ENCODE peak calls at places on chromosomes 7 and 10, in four cellular contexts. One of them, this sample, is unnamed.

GRCh38 chr10:68957284-68957615 is 1.3 kb downstream of the DDX21 start:
- DNase-seq in GM10248: no peak
- DNase-seq in hepatocyte: no peak
- DNase-seq in A549: no peak
- DNase-seq in this sample: no peak

GRCh38 chr10:76117949-76118348 is 686.5 kb downstream of the LRMDA start:
- DNase-seq in GM10248: no peak
- DNase-seq in hepatocyte: no peak
- DNase-seq in A549: no peak
- DNase-seq in this sample: no peak

GRCh38 chr10:3486346-3487065 is 298.5 kb downstream of the KLF6 start:
- DNase-seq in GM10248: no peak
- DNase-seq in hepatocyte: peak
- DNase-seq in A549: peak
- DNase-seq in this sample: no peak

GRCh38 chr10:121375201-121375600 is 223.0 kb downstream of the FGFR2 start:
- DNase-seq in GM10248: no peak
- DNase-seq in hepatocyte: no peak
- DNase-seq in A549: no peak
- DNase-seq in this sample: no peak

GRCh38 chr10:91587710-91588638 is 44.9 kb downstream of the PPP1R3C start:
- DNase-seq in GM10248: no peak
- DNase-seq in hepatocyte: peak
- DNase-seq in A549: peak
- DNase-seq in this sample: no peak

GRCh38 chr7:2019693-2020511 is 212.8 kb downstream of the MAD1L1 start:
- DNase-seq in GM10248: peak
- DNase-seq in hepatocyte: peak
- DNase-seq in A549: no peak
- DNase-seq in this sample: peak

GRCh38 chr7:130793855-130794618 is 60.0 kb upstream of the KLF14 start:
- DNase-seq in GM10248: no peak
- DNase-seq in hepatocyte: no peak
- DNase-seq in A549: peak
- DNase-seq in this sample: no peak

GRCh38 chr7:103880201-103880600 is 109.3 kb downstream of the RELN start:
- DNase-seq in GM10248: no peak
- DNase-seq in hepatocyte: no peak
- DNase-seq in A549: no peak
- DNase-seq in this sample: no peak

GRCh38 chr7:125370502-125370901 is 440.9 kb upstream of the POT1 start:
- DNase-seq in GM10248: no peak
- DNase-seq in hepatocyte: no peak
- DNase-seq in A549: no peak
- DNase-seq in this sample: no peak

GRCh38 chr7:149874644-149875028 is 867 bp downstream of the ATP6V0E2 start:
- DNase-seq in GM10248: no peak
- DNase-seq in hepatocyte: no peak
- DNase-seq in A549: no peak
- DNase-seq in this sample: no peak

GRCh38 chr7:81415181-81415580 is 354.7 kb downstream of the HGF start:
- DNase-seq in GM10248: no peak
- DNase-seq in hepatocyte: no peak
- DNase-seq in A549: no peak
- DNase-seq in this sample: no peak

GRCh38 chr7:141598408-141598807 is 47.2 kb downstream of the AGK start:
- DNase-seq in GM10248: no peak
- DNase-seq in hepatocyte: no peak
- DNase-seq in A549: no peak
- DNase-seq in this sample: no peak

DNA sequence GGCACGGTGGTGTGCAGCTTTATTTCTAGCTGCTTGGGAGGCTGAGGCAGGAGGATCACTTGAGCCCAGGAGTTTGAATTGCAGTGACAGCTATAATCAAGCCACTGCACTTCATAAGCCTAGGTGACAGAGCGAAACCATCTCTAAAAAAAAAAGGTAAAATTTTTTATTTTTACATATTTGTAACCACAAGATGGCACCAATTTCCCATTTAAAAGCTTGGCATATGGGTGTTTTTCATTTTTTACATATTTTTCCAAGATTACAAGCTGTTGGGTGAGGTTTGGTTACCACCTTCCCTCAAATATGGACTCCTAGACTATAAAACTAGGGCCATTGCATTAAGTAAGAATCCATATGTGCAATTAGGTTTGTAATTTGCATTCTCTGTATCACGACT is 129.2 kb upstream of the ACBD5 start:
- DNase-seq in GM10248: no peak
- DNase-seq in hepatocyte: no peak
- DNase-seq in A549: peak
- DNase-seq in this sample: no peak
- TF ChIP-seq CTCF in GM10248: no peak
- TF ChIP-seq CTCF in hepatocyte: peak
- TF ChIP-seq CTCF in A549: peak
- TF ChIP-seq CTCF in this sample: peak

GRCh38 chr7:3695602-3696001 is 394.6 kb downstream of the SDK1 start:
- DNase-seq in GM10248: no peak
- DNase-seq in hepatocyte: no peak
- DNase-seq in A549: peak
- DNase-seq in this sample: no peak
- TF ChIP-seq CTCF in GM10248: no peak
- TF ChIP-seq CTCF in hepatocyte: no peak
- TF ChIP-seq CTCF in A549: peak
- TF ChIP-seq CTCF in this sample: no peak

DNA sequence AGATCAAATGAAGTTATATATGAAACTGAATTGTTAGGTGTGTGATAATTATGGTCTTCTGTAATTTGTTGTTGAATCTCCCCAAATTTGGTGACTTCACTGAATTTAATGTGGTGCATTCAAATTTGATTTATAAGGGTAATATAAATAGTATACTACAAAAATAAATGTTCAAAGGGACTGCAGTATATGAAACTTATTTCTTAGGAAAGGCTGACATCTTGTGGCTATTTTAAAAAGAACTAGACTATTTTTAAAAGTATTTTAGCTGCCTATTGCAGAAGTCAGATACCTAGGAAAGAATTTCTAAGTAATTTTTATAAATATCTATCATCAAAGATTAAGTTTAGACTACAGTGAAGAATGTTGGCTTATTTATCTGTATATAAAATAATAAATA is 36.6 kb downstream of the ATRNL1 start:
- DNase-seq in GM10248: peak
- DNase-seq in hepatocyte: peak
- DNase-seq in A549: peak
- DNase-seq in this sample: no peak
- TF ChIP-seq CTCF in GM10248: peak
- TF ChIP-seq CTCF in hepatocyte: peak
- TF ChIP-seq CTCF in A549: peak
- TF ChIP-seq CTCF in this sample: peak

GRCh38 chr7:105992888-105993287 is 29.8 kb downstream of the CDHR3 start:
- DNase-seq in GM10248: no peak
- DNase-seq in hepatocyte: no peak
- DNase-seq in A549: no peak
- DNase-seq in this sample: no peak
- TF ChIP-seq CTCF in GM10248: no peak
- TF ChIP-seq CTCF in hepatocyte: no peak
- TF ChIP-seq CTCF in A549: no peak
- TF ChIP-seq CTCF in this sample: no peak

GRCh38 chr7:56033671-56034432 is 17.4 kb downstream of the PSPH start:
- DNase-seq in GM10248: peak
- DNase-seq in hepatocyte: peak
- DNase-seq in A549: peak
- DNase-seq in this sample: peak
- TF ChIP-seq CTCF in GM10248: no peak
- TF ChIP-seq CTCF in hepatocyte: peak
- TF ChIP-seq CTCF in A549: peak
- TF ChIP-seq CTCF in this sample: no peak

GRCh38 chr7:16998481-16999051 is 116.8 kb upstream of the AGR3 start:
- DNase-seq in GM10248: no peak
- DNase-seq in hepatocyte: no peak
- DNase-seq in A549: no peak
- DNase-seq in this sample: no peak

GRCh38 chr7:16989883-16990413 is 108.2 kb upstream of the AGR3 start:
- DNase-seq in GM10248: no peak
- DNase-seq in hepatocyte: peak
- DNase-seq in A549: peak
- DNase-seq in this sample: no peak

GRCh38 chr7:16991551-16991950 is 109.8 kb upstream of the AGR3 start:
- DNase-seq in GM10248: no peak
- DNase-seq in hepatocyte: no peak
- DNase-seq in A549: no peak
- DNase-seq in this sample: no peak

GRCh38 chr7:16993543-16993942 is 111.8 kb upstream of the AGR3 start:
- DNase-seq in GM10248: no peak
- DNase-seq in hepatocyte: no peak
- DNase-seq in A549: no peak
- DNase-seq in this sample: no peak
- TF ChIP-seq CTCF in GM10248: no peak
- TF ChIP-seq CTCF in hepatocyte: no peak
- TF ChIP-seq CTCF in A549: no peak
- TF ChIP-seq CTCF in this sample: no peak

DNA sequence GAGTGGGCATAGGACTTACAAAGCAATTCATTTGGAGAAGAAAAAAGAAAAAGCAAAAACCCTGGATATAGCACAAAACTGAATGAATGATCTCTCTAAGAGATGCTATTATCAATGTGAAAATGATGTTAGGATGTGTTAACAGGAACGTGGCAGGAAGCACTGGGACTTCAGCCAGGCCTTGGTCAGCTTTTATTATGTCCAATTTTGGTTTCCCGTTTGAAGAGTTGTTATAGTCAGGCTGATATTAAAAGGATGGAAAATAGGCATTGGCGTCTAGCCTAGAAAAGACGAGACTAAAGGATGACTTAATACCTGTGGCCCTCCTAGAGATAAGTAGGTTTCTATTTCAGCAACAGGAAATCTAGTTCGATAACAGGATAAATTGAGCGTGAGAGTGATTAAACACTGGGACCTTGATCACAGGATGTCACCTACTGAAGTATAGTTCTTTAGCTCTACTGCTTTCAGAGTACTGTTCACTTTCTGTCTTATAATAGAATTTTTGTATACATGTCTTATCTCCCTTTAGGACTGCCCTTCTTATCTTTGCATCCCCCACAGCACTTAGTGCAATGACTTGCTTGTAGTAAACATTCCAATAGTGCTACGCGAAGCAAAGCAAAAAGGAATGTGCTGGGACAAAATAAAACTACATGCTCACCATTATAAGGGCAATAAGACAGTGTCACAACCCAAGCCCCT is 99.8 kb upstream of the AGBL3 start:
- DNase-seq in GM10248: no peak
- DNase-seq in hepatocyte: peak
- DNase-seq in A549: no peak
- DNase-seq in this sample: no peak
- TF ChIP-seq CTCF in GM10248: no peak
- TF ChIP-seq CTCF in hepatocyte: no peak
- TF ChIP-seq CTCF in A549: no peak
- TF ChIP-seq CTCF in this sample: no peak

GRCh38 chr10:93222211-93222754 is 148.6 kb downstream of the CYP26A1 start:
- DNase-seq in GM10248: no peak
- DNase-seq in hepatocyte: no peak
- DNase-seq in A549: no peak
- DNase-seq in this sample: no peak

GRCh38 chr10:93222876-93223275 is 149.2 kb downstream of the CYP26A1 start:
- DNase-seq in GM10248: no peak
- DNase-seq in hepatocyte: no peak
- DNase-seq in A549: no peak
- DNase-seq in this sample: no peak

GRCh38 chr10:93223336-93223735 is 149.6 kb downstream of the CYP26A1 start:
- DNase-seq in GM10248: no peak
- DNase-seq in hepatocyte: no peak
- DNase-seq in A549: no peak
- DNase-seq in this sample: no peak

GRCh38 chr10:93225938-93226337 is 152.2 kb downstream of the CYP26A1 start:
- DNase-seq in GM10248: no peak
- DNase-seq in hepatocyte: no peak
- DNase-seq in A549: no peak
- DNase-seq in this sample: no peak

GRCh38 chr10:93224005-93224779 is 150.5 kb downstream of the CYP26A1 start:
- DNase-seq in GM10248: no peak
- DNase-seq in hepatocyte: no peak
- DNase-seq in A549: peak
- DNase-seq in this sample: no peak
- TF ChIP-seq CTCF in GM10248: no peak
- TF ChIP-seq CTCF in hepatocyte: no peak
- TF ChIP-seq CTCF in A549: peak
- TF ChIP-seq CTCF in this sample: no peak

DNA sequence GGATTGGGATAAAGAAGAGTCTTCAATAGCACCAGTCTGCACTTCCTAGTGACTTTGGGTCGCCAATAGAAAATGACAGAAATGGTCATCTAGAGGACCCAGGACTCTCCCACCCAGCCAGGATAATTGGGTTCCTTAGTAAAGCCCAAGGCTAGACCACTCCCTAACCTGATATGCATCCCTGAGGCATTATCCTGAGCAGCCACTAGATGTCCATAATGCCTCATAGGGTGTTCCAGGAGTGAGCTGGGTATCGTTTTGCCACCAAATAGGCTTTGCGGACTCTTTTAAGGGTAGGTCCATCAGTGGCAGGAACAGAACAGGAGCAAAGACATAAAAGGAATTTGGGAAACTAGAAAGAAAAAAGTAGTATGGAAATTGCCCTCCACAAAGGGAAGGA is 4.5 kb upstream of the LRRC4 start:
- DNase-seq in GM10248: no peak
- DNase-seq in hepatocyte: no peak
- DNase-seq in A549: peak
- DNase-seq in this sample: no peak
- TF ChIP-seq CTCF in GM10248: peak
- TF ChIP-seq CTCF in hepatocyte: peak
- TF ChIP-seq CTCF in A549: peak
- TF ChIP-seq CTCF in this sample: peak

This sample was measured in activated CD8-positive, alpha-beta T cell treated with anti-CD3 and anti-CD28 coated beads for 36 hours.